ENCODE peak calls at places on chromosomes 7 and 10, in seven cellular contexts. O is cardiac muscle cell; S is CD8-positive, alpha-beta T cell; K is thoracic aorta; U is thyroid gland; P is pancreas; Q is sigmoid colon. A is an unnamed sample. For H3K4me1, the result is how much of the 10 kb centered on the place peaks cover.

GRCh38 chr7:24665564-24666294 is 91.5 kb downstream of the GSDME start:
- DNase-seq in U (peak), S (peak), P (no peak), O (peak), K (no peak), Q (no peak), A (no peak)

GRCh38 chr7:81919494-81919893 is 149.6 kb upstream of the HGF start:
- DNase-seq in P (peak), Q (no peak), U (no peak), K (no peak), S (no peak), O (no peak), A (peak)

GRCh38 chr7:55127622-55128081 is 108.8 kb downstream of the EGFR start:
- DNase-seq in S (no peak), P (no peak), K (no peak), O (peak), U (peak), Q (no peak), A (no peak)

GRCh38 chr7:77393261-77393660 is 22.9 kb downstream of the GSAP start:
- DNase-seq in K (no peak), Q (no peak), U (no peak), P (no peak), O (no peak), S (no peak), A (no peak)

GRCh38 chr10:43479275-43479674 is 42.4 kb downstream of the ZNF487 start:
- DNase-seq in K (no peak), Q (no peak), O (no peak), U (no peak), S (no peak), P (no peak), A (no peak)

GRCh38 chr10:65291276-65291675 is 1634.6 kb upstream of the LRRTM3 start:
- DNase-seq in U (no peak), P (no peak), Q (no peak), O (no peak), S (no peak), K (no peak), A (no peak)

GRCh38 chr10:123538401-123539320 is 127.5 kb upstream of the GPR26 start:
- DNase-seq in Q (no peak), P (no peak), S (no peak), K (no peak), O (no peak), U (no peak), A (no peak)

GRCh38 chr7:86559096-86559495 is 84.6 kb upstream of the GRM3 start:
- DNase-seq in O (no peak), Q (no peak), S (no peak), K (no peak), U (no peak), P (no peak), A (no peak)

GRCh38 chr7:101127460-101128039 is 646 bp downstream of the SERPINE1 start:
- DNase-seq in K (no peak), S (no peak), P (no peak), Q (no peak), U (no peak), O (no peak), A (no peak)
- H3K4me1 ChIP-seq in K (under half), S (under half), P (under half), Q (half or more), U (under half), O (under half), A (under half)

DNA sequence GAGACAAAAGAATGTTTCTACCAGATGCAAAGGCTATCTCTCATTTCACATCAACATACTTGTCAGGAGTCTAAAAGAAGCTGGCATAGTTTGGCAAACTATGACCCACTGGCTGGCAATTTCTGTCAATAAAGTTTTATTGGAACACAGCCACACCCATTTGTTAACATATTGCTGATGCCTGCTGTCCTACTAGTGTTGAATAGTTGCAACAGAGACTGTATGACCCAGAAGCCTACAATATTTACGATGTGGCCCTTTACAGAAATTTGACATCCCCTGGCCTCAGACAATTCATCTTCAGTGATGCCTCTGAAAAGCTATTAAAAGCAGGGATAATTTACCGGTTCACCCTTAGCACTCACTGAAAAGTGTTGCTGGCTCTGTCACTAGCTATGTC is 155.2 kb downstream of the ARID5B start:
- DNase-seq in U (no peak), Q (no peak), S (no peak), P (no peak), O (peak), K (no peak), A (no peak)
- H3K4me1 ChIP-seq in U (under half), Q (half or more), S (under half), P (under half), O (under half), K (half or more), A (under half)

GRCh38 chr10:113113241-113113640 is 163.2 kb downstream of the TCF7L2 start:
- DNase-seq in P (no peak), O (no peak), S (no peak), Q (no peak), U (no peak), K (no peak), A (no peak)
- H3K4me1 ChIP-seq in P (under half), O (under half), S (under half), Q (under half), U (under half), K (under half), A (under half)

DNA sequence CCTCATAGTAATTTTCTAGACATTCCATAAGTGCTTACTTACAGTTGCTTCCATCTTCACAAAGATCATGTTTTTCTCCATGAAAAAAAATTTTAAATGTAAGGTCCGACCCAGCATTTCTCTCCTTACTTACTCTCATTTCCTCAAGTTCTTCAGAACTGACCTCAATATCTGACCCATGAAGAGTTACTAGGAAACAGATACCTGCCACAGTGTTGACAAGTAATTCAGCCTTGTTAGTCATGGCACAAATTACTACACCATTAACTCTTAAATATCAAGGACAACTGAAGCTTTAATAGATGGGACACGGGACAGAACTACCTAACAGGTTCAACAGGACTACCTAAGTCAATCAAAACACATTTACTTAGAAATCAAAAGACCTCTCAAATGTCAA is 316.2 kb downstream of the POM121L12 start:
- DNase-seq in U (no peak), P (no peak), K (no peak), Q (no peak), S (no peak), O (no peak), A (no peak)
- H3K4me1 ChIP-seq in U (under half), P (under half), K (under half), Q (under half), S (under half), O (under half), A (under half)

DNA sequence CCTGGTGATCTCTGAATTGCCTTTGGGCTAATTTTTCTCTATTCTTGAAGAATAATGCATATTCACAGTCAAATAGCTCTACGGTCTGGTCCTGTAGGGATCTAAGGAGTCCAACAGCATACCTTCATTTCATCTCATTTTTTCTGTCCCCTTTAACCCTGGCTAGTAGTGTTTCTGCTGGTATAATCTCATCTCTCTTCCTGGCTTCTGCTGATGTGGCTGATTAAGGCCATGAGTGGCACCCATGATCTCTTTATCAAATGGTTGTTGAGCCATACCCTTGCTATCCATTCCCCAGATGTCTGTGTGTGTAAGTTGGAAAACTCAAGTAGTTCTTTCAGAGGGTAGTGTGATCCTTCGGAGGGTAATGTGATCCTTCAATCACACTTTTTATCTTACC is 119.5 kb downstream of the MARCHF5 start:
- DNase-seq in K (no peak), S (no peak), U (no peak), Q (no peak), P (no peak), O (no peak), A (no peak)
- H3K4me1 ChIP-seq in K (under half), S (under half), U (under half), Q (under half), P (under half), O (under half), A (under half)

GRCh38 chr7:2513702-2514101 is 5.9 kb upstream of the LFNG start:
- DNase-seq in Q (no peak), S (no peak), O (no peak), K (no peak), U (no peak), P (peak), A (no peak)
- H3K4me1 ChIP-seq in Q (under half), S (half or more), O (under half), K (under half), U (under half), P (under half), A (under half)

GRCh38 chr7:18531539-18531938 is 36.0 kb downstream of the HDAC9 start:
- DNase-seq in K (no peak), S (no peak), Q (no peak), P (no peak), O (no peak), U (no peak), A (no peak)
- H3K4me1 ChIP-seq in K (under half), S (under half), Q (under half), P (under half), O (under half), U (under half), A (under half)

GRCh38 chr10:95353123-95353522 is 62.3 kb upstream of the PDLIM1 start:
- DNase-seq in K (no peak), P (no peak), O (no peak), Q (no peak), U (no peak), S (no peak), A (no peak)

GRCh38 chr10:95354130-95354529 is 63.3 kb upstream of the PDLIM1 start:
- DNase-seq in P (no peak), O (no peak), S (no peak), U (no peak), K (no peak), Q (no peak), A (no peak)

GRCh38 chr10:95350212-95350829 is 59.5 kb upstream of the PDLIM1 start:
- DNase-seq in K (no peak), P (no peak), O (peak), S (no peak), Q (no peak), U (no peak), A (no peak)

GRCh38 chr10:95352684-95353083 is 61.9 kb upstream of the PDLIM1 start:
- DNase-seq in K (no peak), O (no peak), S (no peak), U (no peak), Q (no peak), P (no peak), A (no peak)

GRCh38 chr10:95350830-95351228 is 60.0 kb upstream of the PDLIM1 start:
- DNase-seq in K (no peak), O (no peak), S (no peak), U (no peak), P (no peak), Q (no peak), A (peak)
- H3K4me1 ChIP-seq in K (under half), O (under half), S (under half), U (under half), P (under half), Q (half or more), A (under half)

A was measured in right cardiac atrium.